ENCODE peak calls at places on chromosomes 5 and 9, in four cellular contexts. D is fibroblast of pulmonary artery, J is adipocyte, Q is heart left ventricle. W is an unnamed sample.
A peak's percentile ranks its signal among the peaks of the same experiment; 100 is the strongest.

GRCh38 chr5:43603535-43604363 is 769 bp downstream of the NNT start:
- DNase-seq in D (peak; percentile 28), J (peak; percentile 69), Q (peak; percentile 91), W (peak; percentile 82)

GRCh38 chr5:43416988-43417394 is 4.8 kb upstream of the CCL28 start:
- DNase-seq in Q (no peak), D (no peak), J (no peak), W (no peak)

GRCh38 chr9:96062854-96063253 is 187.4 kb downstream of the ERCC6L2 start:
- DNase-seq in J (no peak), Q (no peak), D (no peak), W (no peak)

GRCh38 chr9:68706579-68707201 is 1.6 kb downstream of the PIP5K1B start:
- DNase-seq in Q (no peak), J (no peak), D (no peak), W (no peak)

GRCh38 chr9:131630206-131630831 is 85.0 kb downstream of the PRRT1B start:
- DNase-seq in J (no peak), D (no peak), Q (no peak), W (no peak)

GRCh38 chr5:6475626-6476312 is 27.1 kb downstream of the UBE2QL1 start:
- DNase-seq in Q (no peak), D (no peak), J (no peak), W (no peak)

GRCh38 chr9:135570456-135570855 is 8.9 kb downstream of the PAEP start:
- DNase-seq in J (no peak), Q (no peak), D (no peak), W (no peak)

GRCh38 chr5:80289320-80289719 is 30.5 kb upstream of the SPZ1 start:
- DNase-seq in D (no peak), J (no peak), Q (no peak), W (no peak)

GRCh38 chr9:122336836-122337560 is 33.8 kb upstream of the PTGS1 start:
- DNase-seq in Q (no peak), J (no peak), D (no peak), W (no peak)

GRCh38 chr9:7137040-7137439 is 379.3 kb downstream of the KDM4C start:
- DNase-seq in J (no peak), Q (peak; percentile 71), D (no peak), W (no peak)

GRCh38 chr5:163730206-163730782 is 224.9 kb downstream of the MAT2B start:
- DNase-seq in D (no peak), Q (no peak), J (no peak), W (no peak)

GRCh38 chr9:125428060-125428481 is 166.4 kb downstream of the GAPVD1 start:
- DNase-seq in Q (peak; percentile 33), D (peak; percentile 19), J (no peak), W (no peak)

GRCh38 chr5:173318881-173319609 is 9.2 kb downstream of the STC2 start:
- DNase-seq in Q (no peak), J (no peak), D (no peak), W (no peak)

GRCh38 chr5:52283221-52283620 is 504.5 kb upstream of the ITGA1 start:
- DNase-seq in D (no peak), J (no peak), Q (no peak), W (no peak)

GRCh38 chr5:31362931-31363568 is 168.8 kb downstream of the DROSHA start:
- DNase-seq in J (peak; percentile 22), D (peak; percentile 59), Q (no peak), W (no peak)

GRCh38 chr9:114452219-114453169 is 52.8 kb downstream of the WHRN start:
- DNase-seq in D (no peak), Q (no peak), J (no peak), W (no peak)

GRCh38 chr5:140114341-140115185 is 654 bp downstream of the PURA start:
- DNase-seq in Q (peak; percentile 79), J (peak; percentile 74), D (peak; percentile 64), W (peak; percentile 66)

GRCh38 chr5:156956321-156956720 is 6.7 kb downstream of the TIMD4 start:
- DNase-seq in J (no peak), Q (no peak), D (no peak), W (no peak)

GRCh38 chr9:135748676-135749075 is 46.7 kb downstream of the KCNT1 start:
- DNase-seq in Q (no peak), D (no peak), J (no peak), W (no peak)

GRCh38 chr5:168793844-168794837 is 215.0 kb upstream of the PANK3 start:
- DNase-seq in D (peak; percentile 70), J (no peak), Q (no peak), W (no peak)

GRCh38 chr9:70947519-70947918 is 173.9 kb downstream of the TRPM3 start:
- DNase-seq in Q (no peak), D (no peak), J (no peak), W (no peak)

GRCh38 chr9:134188421-134189166 is 24.2 kb upstream of the RNU6ATAC start:
- DNase-seq in J (no peak), D (no peak), Q (peak; percentile 54), W (no peak)

GRCh38 chr9:91197232-91198181 is 164.2 kb downstream of the AUH start:
- DNase-seq in D (peak; percentile 99), J (peak; percentile 94), Q (peak; percentile 80), W (peak; percentile 51)

GRCh38 chr9:78811562-78812276 is 514.8 kb downstream of the PSAT1 start:
- DNase-seq in J (peak; percentile 21), Q (no peak), D (peak; percentile 7), W (no peak)

GRCh38 chr5:148623741-148624140 is 30.6 kb downstream of the HTR4 start:
- DNase-seq in D (no peak), J (no peak), Q (no peak), W (no peak)

GRCh38 chr9:757246-757881 is 84.1 kb upstream of the DMRT1 start:
- DNase-seq in J (peak; percentile 68), Q (peak; percentile 41), D (peak; percentile 74), W (no peak)

GRCh38 chr9:120860083-120860482 is 16.9 kb downstream of the PHF19 start:
- DNase-seq in J (no peak), Q (no peak), D (no peak), W (no peak)

GRCh38 chr9:34413229-34413852 is 36.6 kb upstream of the MYORG start:
- DNase-seq in J (peak; percentile 64), Q (peak; percentile 57), D (peak; percentile 70), W (no peak)

GRCh38 chr5:17186271-17186670 is 31.2 kb upstream of the BASP1 start:
- DNase-seq in D (no peak), Q (no peak), J (peak; percentile 24), W (no peak)

GRCh38 chr5:88108490-88109279 is 160.0 kb downstream of the TMEM161B start:
- DNase-seq in Q (no peak), J (no peak), D (no peak), W (no peak)

GRCh38 chr5:1836176-1836890 is 35.1 kb downstream of the NDUFS6 start:
- DNase-seq in Q (peak; percentile 64), D (no peak), J (no peak), W (peak; percentile 44)

GRCh38 chr9:91162784-91163440 is 198.8 kb downstream of the AUH start:
- DNase-seq in J (peak; percentile 31), D (no peak), Q (peak; percentile 50), W (no peak)

GRCh38 chr5:122415481-122416120 is 103.6 kb downstream of the SNCAIP start:
- DNase-seq in J (peak; percentile 87), Q (peak; percentile 49), D (peak; percentile 81), W (peak; percentile 27)
- H3K4me3 ChIP-seq in J (no peak overlapping the region), Q (no peak overlapping the region), D (no peak overlapping the region), W (no peak overlapping the region)

DNA sequence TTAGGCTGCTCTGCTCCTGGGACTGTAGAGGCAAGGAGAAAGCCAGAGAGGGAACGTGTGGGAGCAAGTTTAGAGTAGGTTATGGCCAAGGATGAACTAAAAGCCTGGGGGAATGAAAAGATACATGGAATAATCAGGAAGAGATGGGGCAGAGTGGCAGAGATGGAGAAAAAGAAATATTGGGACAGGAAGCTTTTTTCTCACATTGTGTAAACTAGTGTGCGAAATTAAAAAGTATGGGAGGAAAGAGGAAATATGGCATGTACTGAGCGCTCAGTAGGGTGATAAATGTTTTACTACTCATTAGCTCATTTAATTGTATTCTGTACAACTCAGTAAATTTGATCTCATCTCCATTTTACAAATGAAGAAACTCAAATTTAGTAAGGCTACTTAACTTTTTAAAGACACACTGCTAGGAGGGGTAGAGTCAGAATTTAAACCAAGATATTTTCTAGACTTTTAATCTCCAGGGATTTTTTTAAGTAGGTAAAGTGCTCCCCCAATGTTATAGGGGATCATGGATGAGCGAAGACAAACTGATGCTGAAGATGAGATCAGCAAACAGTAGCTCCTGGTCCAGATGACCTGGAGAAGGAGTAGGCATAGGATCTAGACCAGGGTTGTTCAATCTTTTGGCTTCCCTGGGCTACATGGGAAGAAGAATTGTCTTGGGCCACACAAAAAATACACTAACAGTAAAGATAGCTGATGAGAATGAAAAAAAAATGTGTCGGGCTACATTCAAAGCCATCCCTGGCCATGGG is 30.8 kb downstream of the ALDH1A1 start:
- DNase-seq in Q (no peak), J (no peak), D (no peak), W (no peak)
- H3K4me3 ChIP-seq in Q (no peak overlapping the region), J (no peak overlapping the region), D (no peak overlapping the region), W (no peak overlapping the region)

GRCh38 chr5:64839936-64840335 is 71.2 kb downstream of the CWC27 start:
- DNase-seq in J (no peak), D (no peak), Q (no peak), W (no peak)
- H3K4me3 ChIP-seq in J (no peak overlapping the region), D (no peak overlapping the region), Q (no peak overlapping the region), W (no peak overlapping the region)

DNA sequence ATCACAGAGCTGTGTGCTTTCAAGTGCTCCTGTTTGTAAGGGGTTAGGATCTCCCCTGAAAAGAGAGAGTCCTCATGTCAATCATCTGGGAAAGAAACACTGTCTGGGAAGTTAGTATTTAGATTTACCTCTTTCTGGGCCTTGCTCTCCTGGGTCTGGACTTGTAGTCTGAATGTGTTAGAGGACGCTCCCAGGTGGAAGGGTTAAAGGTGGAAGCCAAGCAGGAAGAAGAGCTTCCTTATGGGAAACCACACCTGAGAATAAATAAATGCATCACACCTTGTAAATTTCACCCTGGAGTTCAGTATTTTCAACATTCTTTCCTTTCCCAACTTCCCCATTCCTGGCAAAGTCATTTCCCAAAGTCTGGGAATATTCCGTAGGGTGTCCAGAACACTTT is 1.3 kb downstream of the PLGRKT start:
- DNase-seq in Q (no peak), D (no peak), J (no peak), W (no peak)
- H3K4me3 ChIP-seq in Q (no peak overlapping the region), D (no peak overlapping the region), J (peak overlapping the region; percentile 97), W (peak overlapping the region; percentile 75)

GRCh38 chr5:167451091-167451490 is 840.4 kb upstream of the WWC1 start:
- DNase-seq in J (no peak), D (no peak), Q (no peak), W (no peak)
- H3K4me3 ChIP-seq in J (no peak overlapping the region), D (no peak overlapping the region), Q (no peak overlapping the region), W (no peak overlapping the region)

W was measured in left ventricle myocardium inferior.